ENCODE peak calls at places on chromosomes 2 and 18, in five cellular contexts. One of them, this sample, is unnamed. For H3K36me3, the result is how much of the 10 kb centered on the place peaks cover.

GRCh38 chr2:230335864-230336506 is 9.0 kb downstream of the SP140L start:
- DNase-seq in GM23248: no peak
- DNase-seq in lung: no peak
- DNase-seq in uterus: no peak
- DNase-seq in CD8-positive, alpha-beta memory T cell: no peak
- DNase-seq in this sample: no peak

GRCh38 chr2:215430528-215431187 is 5.2 kb downstream of the FN1 start:
- DNase-seq in GM23248: peak
- DNase-seq in uterus: no peak
- DNase-seq in lung: no peak
- DNase-seq in CD8-positive, alpha-beta memory T cell: no peak
- DNase-seq in this sample: no peak

GRCh38 chr18:13530879-13531387 is 195.4 kb downstream of the FAM210A start:
- DNase-seq in uterus: peak
- DNase-seq in lung: no peak
- DNase-seq in GM23248: peak
- DNase-seq in CD8-positive, alpha-beta memory T cell: no peak
- DNase-seq in this sample: no peak

GRCh38 chr2:17878222-17879136 is at the start of gene KCNS3:
- DNase-seq in CD8-positive, alpha-beta memory T cell: no peak
- DNase-seq in lung: no peak
- DNase-seq in GM23248: peak
- DNase-seq in uterus: no peak
- DNase-seq in this sample: no peak

GRCh38 chr2:71536311-71536710 is 83.0 kb downstream of the DYSF start:
- DNase-seq in CD8-positive, alpha-beta memory T cell: no peak
- DNase-seq in uterus: peak
- DNase-seq in lung: no peak
- DNase-seq in GM23248: peak
- DNase-seq in this sample: no peak

GRCh38 chr2:15808221-15808574 is 132.2 kb upstream of the MYCN start:
- DNase-seq in uterus: no peak
- DNase-seq in GM23248: no peak
- DNase-seq in lung: no peak
- DNase-seq in CD8-positive, alpha-beta memory T cell: no peak
- DNase-seq in this sample: no peak

GRCh38 chr2:149739171-149739879 is 151.8 kb upstream of the MMADHC start:
- DNase-seq in CD8-positive, alpha-beta memory T cell: no peak
- DNase-seq in lung: no peak
- DNase-seq in GM23248: peak
- DNase-seq in uterus: no peak
- DNase-seq in this sample: no peak

GRCh38 chr2:19048593-19049264 is 309.7 kb downstream of the OSR1 start:
- DNase-seq in CD8-positive, alpha-beta memory T cell: no peak
- DNase-seq in lung: peak
- DNase-seq in uterus: peak
- DNase-seq in GM23248: no peak
- DNase-seq in this sample: no peak

GRCh38 chr2:216408426-216409315 is 3.6 kb upstream of the SMARCAL1 start:
- DNase-seq in CD8-positive, alpha-beta memory T cell: no peak
- DNase-seq in GM23248: no peak
- DNase-seq in lung: no peak
- DNase-seq in uterus: no peak
- DNase-seq in this sample: no peak

GRCh38 chr2:20537423-20538307 is 90.8 kb downstream of the RHOB start:
- DNase-seq in uterus: no peak
- DNase-seq in lung: no peak
- DNase-seq in CD8-positive, alpha-beta memory T cell: no peak
- DNase-seq in GM23248: no peak
- DNase-seq in this sample: no peak

GRCh38 chr2:102001767-102002142 is 10.0 kb downstream of the IL1R2 start:
- DNase-seq in lung: no peak
- DNase-seq in uterus: no peak
- DNase-seq in CD8-positive, alpha-beta memory T cell: no peak
- DNase-seq in GM23248: no peak
- DNase-seq in this sample: no peak
- H3K4me3 ChIP-seq in lung: no peak
- H3K4me3 ChIP-seq in uterus: no peak
- H3K4me3 ChIP-seq in CD8-positive, alpha-beta memory T cell: no peak
- H3K4me3 ChIP-seq in GM23248: no peak
- H3K4me3 ChIP-seq in this sample: no peak

GRCh38 chr2:82985572-82986197 is 1473.4 kb downstream of the SUCLG1 start:
- DNase-seq in CD8-positive, alpha-beta memory T cell: no peak
- DNase-seq in uterus: no peak
- DNase-seq in GM23248: no peak
- DNase-seq in lung: no peak
- DNase-seq in this sample: no peak

GRCh38 chr2:82986899-82987298 is 1472.2 kb downstream of the SUCLG1 start:
- DNase-seq in lung: no peak
- DNase-seq in uterus: no peak
- DNase-seq in CD8-positive, alpha-beta memory T cell: no peak
- DNase-seq in GM23248: no peak
- DNase-seq in this sample: no peak
- H3K27ac ChIP-seq in lung: no peak
- H3K27ac ChIP-seq in uterus: no peak
- H3K27ac ChIP-seq in CD8-positive, alpha-beta memory T cell: no peak
- H3K27ac ChIP-seq in GM23248: no peak
- H3K27ac ChIP-seq in this sample: no peak

GRCh38 chr18:79348066-79348465 is 47.7 kb upstream of the NFATC1 start:
- DNase-seq in GM23248: peak
- DNase-seq in lung: no peak
- DNase-seq in uterus: no peak
- DNase-seq in CD8-positive, alpha-beta memory T cell: no peak
- DNase-seq in this sample: no peak
- H3K36me3 ChIP-seq in GM23248: under half
- H3K36me3 ChIP-seq in lung: half or more
- H3K36me3 ChIP-seq in uterus: under half
- H3K36me3 ChIP-seq in CD8-positive, alpha-beta memory T cell: under half
- H3K36me3 ChIP-seq in this sample: half or more

GRCh38 chr18:11955299-11956029 is 25.8 kb upstream of the IMPA2 start:
- DNase-seq in CD8-positive, alpha-beta memory T cell: no peak
- DNase-seq in lung: peak
- DNase-seq in uterus: peak
- DNase-seq in GM23248: peak
- DNase-seq in this sample: no peak
- H3K4me3 ChIP-seq in CD8-positive, alpha-beta memory T cell: no peak
- H3K4me3 ChIP-seq in lung: no peak
- H3K4me3 ChIP-seq in uterus: no peak
- H3K4me3 ChIP-seq in GM23248: peak
- H3K4me3 ChIP-seq in this sample: no peak

GRCh38 chr2:128378231-128379020 is 59.8 kb upstream of the HS6ST1 start:
- DNase-seq in lung: no peak
- DNase-seq in GM23248: no peak
- DNase-seq in CD8-positive, alpha-beta memory T cell: no peak
- DNase-seq in uterus: no peak
- DNase-seq in this sample: no peak
- H3K27ac ChIP-seq in lung: peak
- H3K27ac ChIP-seq in GM23248: no peak
- H3K27ac ChIP-seq in CD8-positive, alpha-beta memory T cell: no peak
- H3K27ac ChIP-seq in uterus: peak
- H3K27ac ChIP-seq in this sample: peak